ENCODE peak calls at places on chromosomes 6 and 20, in five cellular contexts. One of them, this sample, is unnamed.

GRCh38 chr6:8982659-8983058 is 547.3 kb upstream of the SLC35B3 start:
- DNase-seq in sigmoid colon: no peak
- DNase-seq in CD4-positive, alpha-beta memory T cell: no peak
- DNase-seq in heart right ventricle: no peak
- DNase-seq in mammary epithelial cell: no peak
- DNase-seq in this sample: no peak

GRCh38 chr6:170174124-170174770 is 116.6 kb downstream of the DLL1 start:
- DNase-seq in mammary epithelial cell: no peak
- DNase-seq in CD4-positive, alpha-beta memory T cell: no peak
- DNase-seq in heart right ventricle: no peak
- DNase-seq in sigmoid colon: peak; percentile 62
- DNase-seq in this sample: no peak

GRCh38 chr6:159979136-159979874 is 10.4 kb downstream of the IGF2R start:
- DNase-seq in CD4-positive, alpha-beta memory T cell: no peak
- DNase-seq in heart right ventricle: peak; percentile 24
- DNase-seq in sigmoid colon: no peak
- DNase-seq in mammary epithelial cell: peak; percentile 57
- DNase-seq in this sample: peak; percentile 83

GRCh38 chr6:13519839-13520238 is 32.4 kb upstream of the GFOD1 start:
- DNase-seq in heart right ventricle: no peak
- DNase-seq in mammary epithelial cell: no peak
- DNase-seq in CD4-positive, alpha-beta memory T cell: no peak
- DNase-seq in sigmoid colon: no peak
- DNase-seq in this sample: no peak

GRCh38 chr6:136608991-136609390 is 58.8 kb upstream of the MAP7 start:
- DNase-seq in CD4-positive, alpha-beta memory T cell: no peak
- DNase-seq in heart right ventricle: no peak
- DNase-seq in mammary epithelial cell: peak; percentile 49
- DNase-seq in sigmoid colon: no peak
- DNase-seq in this sample: no peak

GRCh38 chr20:59019217-59019616 is at the start of gene TUBB1:
- DNase-seq in heart right ventricle: no peak
- DNase-seq in CD4-positive, alpha-beta memory T cell: no peak
- DNase-seq in sigmoid colon: peak; percentile 44
- DNase-seq in mammary epithelial cell: no peak
- DNase-seq in this sample: no peak

GRCh38 chr6:44569931-44570385 is 182.5 kb downstream of the CDC5L start:
- DNase-seq in CD4-positive, alpha-beta memory T cell: no peak
- DNase-seq in mammary epithelial cell: no peak
- DNase-seq in heart right ventricle: peak; percentile 37
- DNase-seq in sigmoid colon: no peak
- DNase-seq in this sample: peak; percentile 28

GRCh38 chr6:167956983-167957492 is 40.4 kb upstream of the KIF25 start:
- DNase-seq in sigmoid colon: no peak
- DNase-seq in heart right ventricle: no peak
- DNase-seq in mammary epithelial cell: no peak
- DNase-seq in CD4-positive, alpha-beta memory T cell: no peak
- DNase-seq in this sample: no peak

GRCh38 chr6:82818727-82819126 is 246.9 kb downstream of the UBE3D start:
- DNase-seq in sigmoid colon: no peak
- DNase-seq in heart right ventricle: no peak
- DNase-seq in mammary epithelial cell: peak; percentile 59
- DNase-seq in CD4-positive, alpha-beta memory T cell: no peak
- DNase-seq in this sample: no peak

GRCh38 chr6:38188677-38189335 is 369.3 kb downstream of the ZFAND3 start:
- DNase-seq in CD4-positive, alpha-beta memory T cell: no peak
- DNase-seq in mammary epithelial cell: no peak
- DNase-seq in sigmoid colon: no peak
- DNase-seq in heart right ventricle: no peak
- DNase-seq in this sample: no peak

GRCh38 chr6:168667428-168667805 is 226.4 kb downstream of the SMOC2 start:
- DNase-seq in heart right ventricle: no peak
- DNase-seq in CD4-positive, alpha-beta memory T cell: no peak
- DNase-seq in mammary epithelial cell: no peak
- DNase-seq in sigmoid colon: peak; percentile 13
- DNase-seq in this sample: no peak

GRCh38 chr6:87941556-87942358 is 105.9 kb upstream of the SPACA1 start:
- DNase-seq in mammary epithelial cell: no peak
- DNase-seq in heart right ventricle: no peak
- DNase-seq in sigmoid colon: no peak
- DNase-seq in CD4-positive, alpha-beta memory T cell: no peak
- DNase-seq in this sample: no peak

DNA sequence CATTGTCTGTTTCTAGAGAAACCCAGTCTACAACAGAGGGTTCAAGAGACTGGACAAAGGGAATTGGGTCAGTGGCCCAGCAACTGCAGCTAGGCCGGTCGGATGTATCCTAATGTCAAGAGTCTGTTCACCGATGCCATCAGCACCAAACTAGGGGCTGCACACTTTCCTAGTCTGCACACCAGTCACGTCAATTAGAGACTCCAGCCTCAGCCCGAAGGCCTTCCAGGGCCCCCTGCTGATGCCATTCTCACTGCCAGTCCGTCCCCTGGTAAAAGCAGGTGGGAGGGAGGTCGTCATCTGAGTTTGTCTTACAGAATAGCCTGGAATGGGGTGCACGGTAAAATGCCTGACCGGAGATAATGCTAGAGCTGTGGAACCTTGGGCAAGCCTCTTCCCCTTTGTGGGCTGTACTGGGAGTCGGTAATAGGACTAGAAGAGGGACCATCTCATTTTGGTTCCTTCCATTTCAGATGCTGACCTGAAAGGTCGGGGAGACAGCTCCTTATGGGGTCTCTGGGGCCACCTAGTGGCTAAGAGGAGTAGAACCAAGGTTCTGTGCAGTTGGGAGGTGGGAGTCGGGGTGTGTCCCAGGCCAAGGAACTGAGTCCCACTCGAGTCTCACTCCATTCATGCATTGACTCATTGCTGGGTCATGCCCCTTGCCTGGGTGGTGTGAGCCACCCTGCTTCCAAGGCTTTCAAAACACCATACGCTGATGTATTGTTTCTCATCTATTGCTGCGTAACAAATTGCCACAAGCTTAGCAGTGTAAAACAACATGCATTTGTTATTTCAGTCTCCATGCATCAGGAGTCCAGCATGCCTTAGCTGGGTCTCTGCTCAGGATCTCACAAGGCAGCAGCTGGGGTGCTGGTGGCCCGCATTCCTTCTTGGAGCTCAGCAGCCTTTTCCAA is 5.1 kb downstream of the SOX12 start:
- DNase-seq in heart right ventricle: no peak
- DNase-seq in mammary epithelial cell: peak; percentile 50
- DNase-seq in sigmoid colon: peak; percentile 78
- DNase-seq in CD4-positive, alpha-beta memory T cell: peak; percentile 61
- DNase-seq in this sample: peak; percentile 90
- H3K27ac ChIP-seq in heart right ventricle: no peak overlapping the region
- H3K27ac ChIP-seq in mammary epithelial cell: no peak overlapping the region
- H3K27ac ChIP-seq in sigmoid colon: peak overlapping the region; percentile 90
- H3K27ac ChIP-seq in CD4-positive, alpha-beta memory T cell: no peak overlapping the region
- H3K27ac ChIP-seq in this sample: no peak overlapping the region

GRCh38 chr6:105445461-105445860 is 42.6 kb upstream of the PREP start:
- DNase-seq in sigmoid colon: no peak
- DNase-seq in mammary epithelial cell: no peak
- DNase-seq in CD4-positive, alpha-beta memory T cell: no peak
- DNase-seq in heart right ventricle: no peak
- DNase-seq in this sample: no peak
- H3K27ac ChIP-seq in sigmoid colon: no peak overlapping the region
- H3K27ac ChIP-seq in mammary epithelial cell: no peak overlapping the region
- H3K27ac ChIP-seq in CD4-positive, alpha-beta memory T cell: no peak overlapping the region
- H3K27ac ChIP-seq in heart right ventricle: no peak overlapping the region
- H3K27ac ChIP-seq in this sample: no peak overlapping the region

GRCh38 chr20:8313073-8313472 is 181.0 kb downstream of the PLCB1 start:
- DNase-seq in CD4-positive, alpha-beta memory T cell: no peak
- DNase-seq in mammary epithelial cell: no peak
- DNase-seq in sigmoid colon: no peak
- DNase-seq in heart right ventricle: no peak
- DNase-seq in this sample: no peak

GRCh38 chr20:8305449-8305978 is 173.4 kb downstream of the PLCB1 start:
- DNase-seq in mammary epithelial cell: peak; percentile 58
- DNase-seq in heart right ventricle: peak; percentile 9
- DNase-seq in CD4-positive, alpha-beta memory T cell: peak; percentile 73
- DNase-seq in sigmoid colon: no peak
- DNase-seq in this sample: peak; percentile 84

GRCh38 chr20:8309638-8310037 is 177.6 kb downstream of the PLCB1 start:
- DNase-seq in heart right ventricle: no peak
- DNase-seq in sigmoid colon: no peak
- DNase-seq in mammary epithelial cell: no peak
- DNase-seq in CD4-positive, alpha-beta memory T cell: no peak
- DNase-seq in this sample: peak; percentile 89

GRCh38 chr20:8306916-8307315 is 174.8 kb downstream of the PLCB1 start:
- DNase-seq in mammary epithelial cell: no peak
- DNase-seq in heart right ventricle: no peak
- DNase-seq in CD4-positive, alpha-beta memory T cell: no peak
- DNase-seq in sigmoid colon: no peak
- DNase-seq in this sample: peak; percentile 10

GRCh38 chr20:8310618-8311017 is 178.6 kb downstream of the PLCB1 start:
- DNase-seq in mammary epithelial cell: no peak
- DNase-seq in CD4-positive, alpha-beta memory T cell: no peak
- DNase-seq in heart right ventricle: no peak
- DNase-seq in sigmoid colon: no peak
- DNase-seq in this sample: peak; percentile 49
- H3K27ac ChIP-seq in mammary epithelial cell: no peak overlapping the region
- H3K27ac ChIP-seq in CD4-positive, alpha-beta memory T cell: no peak overlapping the region
- H3K27ac ChIP-seq in heart right ventricle: no peak overlapping the region
- H3K27ac ChIP-seq in sigmoid colon: no peak overlapping the region
- H3K27ac ChIP-seq in this sample: no peak overlapping the region

GRCh38 chr20:48824830-48825550 is 2.8 kb downstream of the PREX1 start:
- DNase-seq in sigmoid colon: no peak
- DNase-seq in heart right ventricle: no peak
- DNase-seq in mammary epithelial cell: no peak
- DNase-seq in CD4-positive, alpha-beta memory T cell: no peak
- DNase-seq in this sample: peak; percentile 46
- H3K27ac ChIP-seq in sigmoid colon: peak overlapping the region; percentile 10
- H3K27ac ChIP-seq in heart right ventricle: no peak overlapping the region
- H3K27ac ChIP-seq in mammary epithelial cell: no peak overlapping the region
- H3K27ac ChIP-seq in CD4-positive, alpha-beta memory T cell: peak overlapping the region; percentile 75
- H3K27ac ChIP-seq in this sample: peak overlapping the region; percentile 73

GRCh38 chr20:43680976-43681375 is 14.1 kb downstream of the MYBL2 start:
- DNase-seq in heart right ventricle: no peak
- DNase-seq in sigmoid colon: no peak
- DNase-seq in mammary epithelial cell: no peak
- DNase-seq in CD4-positive, alpha-beta memory T cell: no peak
- DNase-seq in this sample: no peak

GRCh38 chr20:43686820-43687219 is 19.9 kb downstream of the MYBL2 start:
- DNase-seq in heart right ventricle: no peak
- DNase-seq in mammary epithelial cell: no peak
- DNase-seq in sigmoid colon: no peak
- DNase-seq in CD4-positive, alpha-beta memory T cell: no peak
- DNase-seq in this sample: no peak

GRCh38 chr20:43682446-43682845 is 15.5 kb downstream of the MYBL2 start:
- DNase-seq in heart right ventricle: no peak
- DNase-seq in CD4-positive, alpha-beta memory T cell: no peak
- DNase-seq in mammary epithelial cell: no peak
- DNase-seq in sigmoid colon: no peak
- DNase-seq in this sample: no peak

GRCh38 chr20:43681468-43681942 is 14.6 kb downstream of the MYBL2 start:
- DNase-seq in sigmoid colon: no peak
- DNase-seq in mammary epithelial cell: no peak
- DNase-seq in heart right ventricle: peak; percentile 33
- DNase-seq in CD4-positive, alpha-beta memory T cell: no peak
- DNase-seq in this sample: peak; percentile 51

DNA sequence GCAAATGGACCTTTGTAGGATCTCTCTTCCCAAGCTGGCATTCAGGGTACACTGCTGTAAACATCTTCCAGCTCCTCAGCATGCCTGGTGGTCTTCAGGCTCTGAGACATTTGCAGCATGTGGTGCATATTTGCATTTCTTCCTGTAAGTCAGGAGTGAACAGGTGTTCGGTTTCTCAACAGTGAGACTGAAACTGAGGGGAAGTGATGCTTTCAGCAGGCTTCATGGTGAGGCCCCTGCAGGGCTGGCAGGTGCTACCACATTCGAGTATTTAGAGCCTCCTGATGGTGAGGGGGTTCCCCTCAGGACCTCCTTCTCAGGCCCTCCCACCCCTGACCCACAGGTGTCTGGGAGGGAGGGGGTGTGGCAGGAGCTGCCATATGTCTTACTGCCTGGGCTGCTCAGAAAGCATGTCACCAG is 15.1 kb downstream of the MYBL2 start:
- DNase-seq in sigmoid colon: no peak
- DNase-seq in mammary epithelial cell: no peak
- DNase-seq in CD4-positive, alpha-beta memory T cell: no peak
- DNase-seq in heart right ventricle: no peak
- DNase-seq in this sample: no peak
- H3K27ac ChIP-seq in sigmoid colon: no peak overlapping the region
- H3K27ac ChIP-seq in mammary epithelial cell: no peak overlapping the region
- H3K27ac ChIP-seq in CD4-positive, alpha-beta memory T cell: no peak overlapping the region
- H3K27ac ChIP-seq in heart right ventricle: no peak overlapping the region
- H3K27ac ChIP-seq in this sample: no peak overlapping the region

GRCh38 chr20:41738584-41739193 is 120.5 kb upstream of the CHD6 start:
- DNase-seq in heart right ventricle: peak; percentile 38
- DNase-seq in mammary epithelial cell: peak; percentile 11
- DNase-seq in CD4-positive, alpha-beta memory T cell: no peak
- DNase-seq in sigmoid colon: no peak
- DNase-seq in this sample: peak; percentile 68
- H3K27ac ChIP-seq in heart right ventricle: no peak overlapping the region
- H3K27ac ChIP-seq in mammary epithelial cell: no peak overlapping the region
- H3K27ac ChIP-seq in CD4-positive, alpha-beta memory T cell: no peak overlapping the region
- H3K27ac ChIP-seq in sigmoid colon: no peak overlapping the region
- H3K27ac ChIP-seq in this sample: no peak overlapping the region

DNA sequence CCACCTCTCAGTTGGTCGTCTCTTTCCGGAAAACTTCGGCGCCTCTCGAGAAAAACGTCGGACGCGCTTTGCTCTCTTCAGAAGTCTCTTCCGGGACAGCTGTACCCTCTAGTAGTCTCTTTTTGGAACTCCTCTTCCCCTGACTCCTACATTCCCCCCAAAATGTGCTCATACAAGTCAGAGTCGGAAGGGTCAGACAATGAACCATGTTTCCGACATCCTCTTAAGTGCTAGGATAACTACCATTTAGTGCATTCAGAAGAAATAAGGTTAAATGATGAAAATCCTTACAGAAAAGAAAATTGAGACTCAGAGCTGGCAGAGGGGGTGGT is 476 bp upstream of the TP53RK start:
- DNase-seq in sigmoid colon: no peak
- DNase-seq in mammary epithelial cell: no peak
- DNase-seq in CD4-positive, alpha-beta memory T cell: no peak
- DNase-seq in heart right ventricle: no peak
- DNase-seq in this sample: no peak
- H3K27ac ChIP-seq in sigmoid colon: peak overlapping the region; percentile 98
- H3K27ac ChIP-seq in mammary epithelial cell: peak overlapping the region; percentile 48
- H3K27ac ChIP-seq in CD4-positive, alpha-beta memory T cell: peak overlapping the region; percentile 85
- H3K27ac ChIP-seq in heart right ventricle: no peak overlapping the region
- H3K27ac ChIP-seq in this sample: peak overlapping the region; percentile 63